ENCODE peak calls at places on chromosome 18, in five cellular contexts. One of them, this sample, is unnamed.

GRCh38 chr18:39667905-39668304 is 2102.3 kb upstream of the CELF4 start:
- DNase-seq in RWPE1: no peak
- DNase-seq in stimulated activated naive CD4-positive, alpha-beta T cell: no peak
- DNase-seq in type B pancreatic cell: no peak
- DNase-seq in activated CD4-positive, alpha-beta T cell treated with anti-CD3 and anti-CD28 coated beads, Interleukin-2, amount 10 ng/mL, durations not matched to agents 7 days and 5 days: no peak
- DNase-seq in this sample: no peak

GRCh38 chr18:48769006-48769646 is 181.6 kb downstream of the SMAD7 start:
- DNase-seq in RWPE1: no peak
- DNase-seq in stimulated activated naive CD4-positive, alpha-beta T cell: no peak
- DNase-seq in type B pancreatic cell: no peak
- DNase-seq in activated CD4-positive, alpha-beta T cell treated with anti-CD3 and anti-CD28 coated beads, Interleukin-2, amount 10 ng/mL, durations not matched to agents 7 days and 5 days: no peak
- DNase-seq in this sample: no peak

GRCh38 chr18:48666613-48667012 is 127.8 kb downstream of the CTIF start:
- DNase-seq in RWPE1: no peak
- DNase-seq in stimulated activated naive CD4-positive, alpha-beta T cell: no peak
- DNase-seq in type B pancreatic cell: no peak
- DNase-seq in activated CD4-positive, alpha-beta T cell treated with anti-CD3 and anti-CD28 coated beads, Interleukin-2, amount 10 ng/mL, durations not matched to agents 7 days and 5 days: no peak
- DNase-seq in this sample: no peak

GRCh38 chr18:708096-708495 is 4.3 kb downstream of the ENOSF1 start:
- DNase-seq in RWPE1: no peak
- DNase-seq in stimulated activated naive CD4-positive, alpha-beta T cell: no peak
- DNase-seq in type B pancreatic cell: peak; percentile 45
- DNase-seq in activated CD4-positive, alpha-beta T cell treated with anti-CD3 and anti-CD28 coated beads, Interleukin-2, amount 10 ng/mL, durations not matched to agents 7 days and 5 days: no peak
- DNase-seq in this sample: no peak

GRCh38 chr18:76544511-76545350 is 49.7 kb upstream of the ZNF516 start:
- DNase-seq in RWPE1: no peak
- DNase-seq in stimulated activated naive CD4-positive, alpha-beta T cell: no peak
- DNase-seq in type B pancreatic cell: no peak
- DNase-seq in activated CD4-positive, alpha-beta T cell treated with anti-CD3 and anti-CD28 coated beads, Interleukin-2, amount 10 ng/mL, durations not matched to agents 7 days and 5 days: no peak
- DNase-seq in this sample: no peak

GRCh38 chr18:76978616-76979015 is 154.0 kb downstream of the MBP start:
- DNase-seq in RWPE1: no peak
- DNase-seq in stimulated activated naive CD4-positive, alpha-beta T cell: no peak
- DNase-seq in type B pancreatic cell: peak; percentile 43
- DNase-seq in activated CD4-positive, alpha-beta T cell treated with anti-CD3 and anti-CD28 coated beads, Interleukin-2, amount 10 ng/mL, durations not matched to agents 7 days and 5 days: no peak
- DNase-seq in this sample: no peak

GRCh38 chr18:3189884-3190283 is 29.9 kb downstream of the MYOM1 start:
- DNase-seq in RWPE1: no peak
- DNase-seq in stimulated activated naive CD4-positive, alpha-beta T cell: no peak
- DNase-seq in type B pancreatic cell: no peak
- DNase-seq in activated CD4-positive, alpha-beta T cell treated with anti-CD3 and anti-CD28 coated beads, Interleukin-2, amount 10 ng/mL, durations not matched to agents 7 days and 5 days: no peak
- DNase-seq in this sample: no peak

GRCh38 chr18:45197526-45197970 is 417.7 kb upstream of the SLC14A2 start:
- DNase-seq in RWPE1: no peak
- DNase-seq in stimulated activated naive CD4-positive, alpha-beta T cell: no peak
- DNase-seq in type B pancreatic cell: no peak
- DNase-seq in activated CD4-positive, alpha-beta T cell treated with anti-CD3 and anti-CD28 coated beads, Interleukin-2, amount 10 ng/mL, durations not matched to agents 7 days and 5 days: no peak
- DNase-seq in this sample: no peak

GRCh38 chr18:34993289-34993688 is 47.9 kb upstream of the MAPRE2 start:
- DNase-seq in RWPE1: no peak
- DNase-seq in stimulated activated naive CD4-positive, alpha-beta T cell: no peak
- DNase-seq in type B pancreatic cell: no peak
- DNase-seq in activated CD4-positive, alpha-beta T cell treated with anti-CD3 and anti-CD28 coated beads, Interleukin-2, amount 10 ng/mL, durations not matched to agents 7 days and 5 days: no peak
- DNase-seq in this sample: no peak

GRCh38 chr18:24910217-24910616 is 441.7 kb downstream of the ZNF521 start:
- DNase-seq in RWPE1: no peak
- DNase-seq in stimulated activated naive CD4-positive, alpha-beta T cell: no peak
- DNase-seq in type B pancreatic cell: no peak
- DNase-seq in activated CD4-positive, alpha-beta T cell treated with anti-CD3 and anti-CD28 coated beads, Interleukin-2, amount 10 ng/mL, durations not matched to agents 7 days and 5 days: no peak
- DNase-seq in this sample: no peak

GRCh38 chr18:79511671-79512301 is 116.1 kb downstream of the NFATC1 start:
- DNase-seq in RWPE1: no peak
- DNase-seq in stimulated activated naive CD4-positive, alpha-beta T cell: no peak
- DNase-seq in type B pancreatic cell: peak; percentile 62
- DNase-seq in activated CD4-positive, alpha-beta T cell treated with anti-CD3 and anti-CD28 coated beads, Interleukin-2, amount 10 ng/mL, durations not matched to agents 7 days and 5 days: peak; percentile 3
- DNase-seq in this sample: no peak

GRCh38 chr18:8084160-8084559 is 517.0 kb downstream of the PTPRM start:
- DNase-seq in RWPE1: peak; percentile 68
- DNase-seq in stimulated activated naive CD4-positive, alpha-beta T cell: no peak
- DNase-seq in type B pancreatic cell: no peak
- DNase-seq in activated CD4-positive, alpha-beta T cell treated with anti-CD3 and anti-CD28 coated beads, Interleukin-2, amount 10 ng/mL, durations not matched to agents 7 days and 5 days: no peak
- DNase-seq in this sample: no peak

GRCh38 chr18:61657066-61657732 is 235.6 kb downstream of the RNF152 start:
- DNase-seq in RWPE1: no peak
- DNase-seq in stimulated activated naive CD4-positive, alpha-beta T cell: no peak
- DNase-seq in type B pancreatic cell: no peak
- DNase-seq in activated CD4-positive, alpha-beta T cell treated with anti-CD3 and anti-CD28 coated beads, Interleukin-2, amount 10 ng/mL, durations not matched to agents 7 days and 5 days: no peak
- DNase-seq in this sample: no peak

This sample was measured in T-cell.